ENCODE peak calls at places on chromosomes 11 and 22, in five cellular contexts. I is A673, G is NCI-H460, Q is SK-MEL-5, M is ELR. L is an unnamed sample.

GRCh38 chr22:20464096-20464614 is 26.5 kb upstream of the SCARF2 start:
- DNase-seq in I (no peak), G (no peak), Q (no peak), M (no peak), L (no peak)

GRCh38 chr11:102462610-102463009 is 10.0 kb upstream of the TMEM123 start:
- DNase-seq in I (no peak), G (no peak), Q (no peak), M (no peak), L (no peak)

GRCh38 chr11:82225930-82226329 is 507.7 kb downstream of the FAM181B start:
- DNase-seq in I (peak), G (no peak), Q (peak), M (no peak), L (no peak)

GRCh38 chr11:112780351-112781043 is 180.7 kb upstream of the NCAM1 start:
- DNase-seq in I (no peak), G (no peak), Q (no peak), M (no peak), L (peak)

GRCh38 chr11:1229471-1230120 is 6.7 kb downstream of the MUC5B start:
- DNase-seq in I (no peak), G (no peak), Q (no peak), M (no peak), L (no peak)

GRCh38 chr11:125312812-125313211 is 148.3 kb downstream of the PKNOX2 start:
- DNase-seq in I (no peak), G (no peak), Q (no peak), M (no peak), L (no peak)

GRCh38 chr11:131999955-132000354 is 629.5 kb downstream of the NTM start:
- DNase-seq in I (no peak), G (no peak), Q (no peak), M (no peak), L (no peak)

GRCh38 chr11:69115586-69116560 is 39.9 kb upstream of the SMIM38 start:
- DNase-seq in I (no peak), G (peak), Q (no peak), M (no peak), L (no peak)

GRCh38 chr11:70542811-70543210 is 144.5 kb downstream of the CTTN start:
- DNase-seq in I (no peak), G (no peak), Q (no peak), M (no peak), L (no peak)

GRCh38 chr11:92765418-92765817 is 204.0 kb upstream of the MTNR1B start:
- DNase-seq in I (peak), G (no peak), Q (no peak), M (no peak), L (no peak)

GRCh38 chr11:134004406-134005197 is 47.8 kb upstream of the IGSF9B start:
- DNase-seq in I (no peak), G (no peak), Q (no peak), M (no peak), L (peak)

GRCh38 chr22:24108073-24108472 is 73.2 kb upstream of the SUSD2 start:
- DNase-seq in I (no peak), G (no peak), Q (no peak), M (no peak), L (no peak)

GRCh38 chr11:116687458-116688201 is 85.2 kb downstream of the BUD13 start:
- DNase-seq in I (no peak), G (no peak), Q (no peak), M (no peak), L (no peak)

GRCh38 chr11:85316967-85317366 is 310.2 kb downstream of the DLG2 start:
- DNase-seq in I (no peak), G (no peak), Q (peak), M (no peak), L (no peak)

L was measured in fibroblast of the aortic adventitia.